ENCODE peak calls at places on chromosomes 4 and X, in five cellular contexts. M is activated CD4-positive, alpha-beta T cell treated with anti-CD3 and anti-CD28 coated beads, Interleukin-2, amount 50 U/mL, for 24 hours; S is T-helper 1 cell; I is GM19239; J is HT-29. E is an unnamed sample.

GRCh38 chr4:4480685-4481393 is 61.0 kb downstream of the STX18 start:
- DNase-seq in S (no peak), M (no peak), I (no peak), J (no peak), E (no peak)

GRCh38 chr4:3874525-3875110 is 108.4 kb downstream of the ADRA2C start:
- DNase-seq in M (no peak), J (no peak), S (no peak), I (no peak), E (no peak)

GRCh38 chrX:68897118-68897517 is 68.3 kb downstream of the EFNB1 start:
- DNase-seq in J (peak; percentile 23), M (no peak), I (no peak), S (no peak), E (no peak)

GRCh38 chr4:3207531-3208037 is 41.4 kb upstream of the MSANTD1 start:
- DNase-seq in M (no peak), I (no peak), J (no peak), S (no peak), E (no peak)

GRCh38 chrX:69501433-69501832 is 2.7 kb upstream of the NALF2 start:
- DNase-seq in M (no peak), I (no peak), J (peak; percentile 17), S (no peak), E (no peak)

GRCh38 chr4:5780831-5781480 is 70.0 kb downstream of the EVC start:
- DNase-seq in I (no peak), M (no peak), J (no peak), S (no peak), E (no peak)

GRCh38 chr4:37431417-37431743 is 186.8 kb downstream of the NWD2 start:
- DNase-seq in M (no peak), J (no peak), I (no peak), S (no peak), E (no peak)

GRCh38 chr4:5865896-5866599 is 26.8 kb downstream of the CRMP1 start:
- DNase-seq in S (no peak), J (no peak), I (no peak), M (no peak), E (no peak)

GRCh38 chr4:112357453-112357852 is 60.3 kb downstream of the ALPK1 start:
- DNase-seq in S (no peak), M (no peak), I (no peak), J (no peak), E (no peak)

GRCh38 chr4:185110375-185110823 is 32.7 kb upstream of the SLC25A4 start:
- DNase-seq in J (no peak), S (no peak), I (no peak), M (no peak), E (no peak)

GRCh38 chr4:5980436-5981155 is 37.6 kb downstream of the C4orf50 start:
- DNase-seq in I (no peak), S (no peak), M (no peak), J (no peak), E (no peak)

GRCh38 chr4:121675715-121676114 is 21.1 kb downstream of the ANXA5 start:
- DNase-seq in J (no peak), I (no peak), M (no peak), S (no peak), E (no peak)

GRCh38 chr4:786861-787300 is 39.0 kb downstream of the CPLX1 start:
- DNase-seq in I (no peak), M (no peak), S (no peak), J (no peak), E (no peak)

GRCh38 chrX:101417190-101417589 is 9.2 kb downstream of the HNRNPH2 start:
- DNase-seq in I (no peak), S (no peak), M (no peak), J (no peak), E (no peak)

GRCh38 chr4:99800332-99801004 is 16.2 kb upstream of the DAPP1 start:
- DNase-seq in M (no peak), J (no peak), S (no peak), I (no peak), E (no peak)

GRCh38 chr4:156673483-156673882 is 298.1 kb downstream of the PDGFC start:
- DNase-seq in I (no peak), J (peak; percentile 43), S (no peak), M (no peak), E (no peak)

GRCh38 chr4:113077611-113078010 is 28.2 kb downstream of the ANK2 start:
- DNase-seq in J (no peak), S (no peak), M (no peak), I (no peak), E (no peak)

GRCh38 chrX:40514376-40514775 is 66.4 kb upstream of the ATP6AP2 start:
- DNase-seq in S (no peak), M (no peak), I (no peak), J (peak; percentile 3), E (no peak)

GRCh38 chr4:55395529-55396304 is at the start of gene TMEM165:
- DNase-seq in S (peak; percentile 75), J (peak; percentile 93), M (peak; percentile 80), I (peak; percentile 79), E (peak; percentile 95)

GRCh38 chr4:168451744-168452394 is 28.4 kb downstream of the DDX60L start:
- DNase-seq in S (no peak), M (no peak), J (peak; percentile 17), I (no peak), E (no peak)

GRCh38 chrX:107716045-107716684 is 59.4 kb downstream of the TSC22D3 start:
- DNase-seq in I (no peak), M (no peak), S (no peak), J (no peak), E (peak; percentile 35)

GRCh38 chr4:56255820-56256219 is 131.5 kb downstream of the AASDH start:
- DNase-seq in M (no peak), S (no peak), J (no peak), I (no peak), E (no peak)

GRCh38 chr4:152072001-152072485 is 311.2 kb upstream of the GATB start:
- DNase-seq in I (no peak), S (no peak), J (no peak), M (no peak), E (no peak)

GRCh38 chrX:39477438-39478120 is 620.2 kb downstream of the BCOR start:
- DNase-seq in S (no peak), M (no peak), I (no peak), J (peak; percentile 68), E (no peak)

GRCh38 chrX:63922221-63922620 is 137.2 kb upstream of the ARHGEF9 start:
- DNase-seq in J (no peak), M (no peak), S (no peak), I (no peak), E (no peak)

GRCh38 chr4:140149851-140150635 is 3.9 kb downstream of the MAML3 start:
- DNase-seq in I (no peak), S (peak; percentile 16), M (no peak), J (peak; percentile 83), E (no peak)

GRCh38 chrX:133645977-133646750 is 230.9 kb upstream of the GPC4 start:
- DNase-seq in I (no peak), S (no peak), M (no peak), J (no peak), E (no peak)

GRCh38 chr4:94551616-94552564 is 100.1 kb downstream of the PDLIM5 start:
- DNase-seq in S (no peak), M (no peak), J (no peak), I (no peak), E (no peak)

GRCh38 chr4:127732623-127733199 is 2.5 kb downstream of the SLC25A31 start:
- DNase-seq in I (peak; percentile 18), M (no peak), S (no peak), J (peak; percentile 81), E (peak; percentile 56)

GRCh38 chr4:39637572-39638357 is 900 bp downstream of the SMIM14 start:
- DNase-seq in S (no peak), M (no peak), I (no peak), J (peak; percentile 82), E (no peak)

GRCh38 chr4:94504545-94504944 is 52.8 kb downstream of the PDLIM5 start:
- DNase-seq in J (no peak), S (no peak), I (no peak), M (no peak), E (no peak)

GRCh38 chr4:85488416-85488815 is 13.5 kb downstream of the ARHGAP24 start:
- DNase-seq in S (no peak), J (no peak), M (no peak), I (no peak), E (no peak)

GRCh38 chr4:88177981-88178632 is 19.7 kb upstream of the ABCG2 start:
- DNase-seq in S (no peak), M (no peak), J (peak; percentile 66), I (no peak), E (no peak)

GRCh38 chrX:129557844-129558243 is 17.8 kb downstream of the OCRL start:
- DNase-seq in M (no peak), J (no peak), I (no peak), S (no peak), E (no peak)

GRCh38 chrX:42398967-42399631 is 378.9 kb downstream of the PPP1R2C start:
- DNase-seq in S (no peak), J (no peak), M (no peak), I (no peak), E (no peak)

GRCh38 chr4:19224820-19225219 is 1026.9 kb upstream of the SLIT2 start:
- DNase-seq in M (no peak), S (no peak), J (peak; percentile 46), I (no peak), E (peak; percentile 13)

GRCh38 chrX:11555759-11556158 is 110.0 kb downstream of the ARHGAP6 start:
- DNase-seq in M (no peak), I (no peak), S (no peak), J (no peak), E (no peak)